ENCODE peak calls at places on chromosomes 4 and X, in seven cellular contexts. G is IMR-90, E is HepG2, D is HCT116, R is H1, I is GM12878, J is K562. Y is an unnamed sample. For H3K4me1, the result is how much of the 10 kb centered on the place peaks cover.

GRCh38 chr4:36243355-36244256 is 708 bp downstream of the ARAP2 start:
- DNase-seq in G (peak), E (no peak), D (no peak), R (no peak), I (no peak), J (no peak), Y (peak)

GRCh38 chr4:99635601-99636000 is 22.0 kb downstream of the C4orf54 start:
- DNase-seq in G (no peak), E (no peak), D (no peak), R (no peak), I (no peak), J (no peak), Y (no peak)

GRCh38 chr4:32472918-32473317 is 1752.7 kb downstream of the PCDH7 start:
- DNase-seq in G (no peak), E (no peak), D (no peak), R (no peak), I (no peak), J (no peak), Y (no peak)

GRCh38 chr4:99323761-99324160 is 2.6 kb upstream of the ADH1B start:
- DNase-seq in G (peak), E (no peak), D (no peak), R (no peak), I (no peak), J (no peak), Y (no peak)

GRCh38 chr4:6271701-6272465 is 2.2 kb downstream of the WFS1 start:
- DNase-seq in G (no peak), E (no peak), D (no peak), R (no peak), I (no peak), J (no peak), Y (no peak)

GRCh38 chrX:15434205-15434604 is 50.0 kb upstream of the VEGFD start:
- DNase-seq in G (no peak), E (no peak), D (no peak), R (no peak), I (no peak), J (no peak), Y (no peak)

GRCh38 chrX:23505531-23506303 is 161.6 kb upstream of the PRDX4 start:
- DNase-seq in G (no peak), E (no peak), D (no peak), R (no peak), I (no peak), J (no peak), Y (no peak)

GRCh38 chr4:39698424-39699009 is 581 bp downstream of the UBE2K start:
- DNase-seq in G (no peak), E (peak), D (no peak), R (no peak), I (no peak), J (peak), Y (no peak)

GRCh38 chr4:2811830-2812599 is 19.1 kb downstream of the SH3BP2 start:
- DNase-seq in G (peak), E (peak), D (peak), R (no peak), I (peak), J (no peak), Y (no peak)

GRCh38 chr4:153273736-153274135 is 69.5 kb downstream of the TRIM2 start:
- DNase-seq in G (no peak), E (no peak), D (no peak), R (no peak), I (no peak), J (no peak), Y (no peak)

GRCh38 chr4:40629401-40630334 is at the start of gene RBM47:
- DNase-seq in G (peak), E (no peak), D (peak), R (peak), I (no peak), J (no peak), Y (no peak)

GRCh38 chr4:119682080-119682479 is 53.5 kb upstream of the PDE5A start:
- DNase-seq in G (peak), E (no peak), D (no peak), R (no peak), I (no peak), J (no peak), Y (no peak)

GRCh38 chr4:52069566-52069965 is 18.5 kb downstream of the SPATA18 start:
- DNase-seq in G (no peak), E (no peak), D (no peak), R (no peak), I (no peak), J (no peak), Y (no peak)

GRCh38 chr4:123851521-123851920 is 454.9 kb downstream of the SPRY1 start:
- DNase-seq in G (no peak), E (no peak), D (no peak), R (no peak), I (no peak), J (no peak), Y (no peak)

GRCh38 chrX:73992019-73992418 is 312.0 kb upstream of the ZCCHC13 start:
- DNase-seq in G (no peak), E (no peak), D (no peak), R (no peak), I (no peak), J (no peak), Y (no peak)

GRCh38 chr4:181807771-181808170 is 435.4 kb upstream of the TENM3 start:
- DNase-seq in G (peak), E (no peak), D (no peak), R (no peak), I (no peak), J (no peak), Y (no peak)

GRCh38 chr4:82811392-82811791 is 12.8 kb upstream of the SCD5 start:
- DNase-seq in G (no peak), E (no peak), D (no peak), R (no peak), I (no peak), J (no peak), Y (no peak)

GRCh38 chrX:154696328-154697045 is 43.1 kb upstream of the CTAG2 start:
- DNase-seq in G (peak), E (no peak), D (no peak), R (no peak), I (no peak), J (no peak), Y (no peak)

GRCh38 chrX:71252221-71252620 is 1.7 kb downstream of the ZMYM3 start:
- DNase-seq in G (no peak), E (no peak), D (no peak), R (no peak), I (no peak), J (no peak), Y (no peak)

GRCh38 chrX:108267561-108267960 is 170.7 kb downstream of the COL4A6 start:
- DNase-seq in G (no peak), E (no peak), D (no peak), R (no peak), I (no peak), J (no peak), Y (no peak)

GRCh38 chr4:147110968-147111367 is 165.3 kb upstream of the TTC29 start:
- DNase-seq in G (peak), E (no peak), D (no peak), R (no peak), I (no peak), J (no peak), Y (no peak)

GRCh38 chr4:182537031-182537617 is 293.9 kb downstream of the TENM3 start:
- DNase-seq in G (no peak), E (no peak), D (no peak), R (no peak), I (no peak), J (no peak), Y (no peak)

GRCh38 chrX:107429090-107429489 is 20.4 kb upstream of the FRMPD3 start:
- DNase-seq in G (peak), E (peak), D (no peak), R (no peak), I (no peak), J (no peak), Y (no peak)

GRCh38 chr4:99808260-99808857 is 8.3 kb upstream of the DAPP1 start:
- DNase-seq in G (peak), E (peak), D (peak), R (no peak), I (no peak), J (peak), Y (peak)

GRCh38 chr4:168409089-168409801 is 71.0 kb downstream of the DDX60L start:
- DNase-seq in G (peak), E (no peak), D (no peak), R (no peak), I (no peak), J (no peak), Y (no peak)

GRCh38 chr4:1002631-1003251 is 8.7 kb upstream of the FGFRL1 start:
- DNase-seq in G (no peak), E (no peak), D (no peak), R (no peak), I (no peak), J (no peak), Y (no peak)

GRCh38 chr4:21986312-21986711 is 37.7 kb upstream of the KCNIP4 start:
- DNase-seq in G (no peak), E (no peak), D (no peak), R (no peak), I (no peak), J (no peak), Y (no peak)

GRCh38 chr4:47532658-47533057 is 47.6 kb downstream of the ATP10D start:
- DNase-seq in G (no peak), E (no peak), D (no peak), R (no peak), I (no peak), J (no peak), Y (no peak)

GRCh38 chrX:103175944-103176753 is 38.8 kb upstream of the BEX4 start:
- DNase-seq in G (peak), E (peak), D (no peak), R (no peak), I (no peak), J (peak), Y (peak)

GRCh38 chr4:98778206-98778605 is 119.8 kb upstream of the TSPAN5 start:
- DNase-seq in G (peak), E (peak), D (no peak), R (no peak), I (no peak), J (no peak), Y (peak)

GRCh38 chr4:10080874-10081606 is 35.6 kb downstream of the WDR1 start:
- DNase-seq in G (no peak), E (no peak), D (no peak), R (no peak), I (no peak), J (peak), Y (no peak)

GRCh38 chr4:182258441-182259031 is 15.3 kb downstream of the TENM3 start:
- DNase-seq in G (no peak), E (no peak), D (no peak), R (no peak), I (no peak), J (no peak), Y (no peak)

GRCh38 chr4:2257361-2258001 is 4.4 kb downstream of the MXD4 start:
- DNase-seq in G (no peak), E (no peak), D (no peak), R (no peak), I (no peak), J (no peak), Y (no peak)

GRCh38 chr4:8830056-8830455 is 41.6 kb downstream of the HMX1 start:
- DNase-seq in G (no peak), E (no peak), D (no peak), R (no peak), I (no peak), J (no peak), Y (no peak)

GRCh38 chr4:306551-306961 is 1.3 kb upstream of the ZNF732 start:
- DNase-seq in G (no peak), E (no peak), D (no peak), R (no peak), I (peak), J (no peak), Y (no peak)

GRCh38 chrX:79270401-79270800 is 96.7 kb downstream of the ITM2A start:
- DNase-seq in G (no peak), E (no peak), D (no peak), R (peak), I (peak), J (no peak), Y (peak)

GRCh38 chr4:115234405-115235093 is 121.1 kb upstream of the NDST4 start:
- DNase-seq in G (no peak), E (peak), D (peak), R (no peak), I (peak), J (no peak), Y (peak)

DNA sequence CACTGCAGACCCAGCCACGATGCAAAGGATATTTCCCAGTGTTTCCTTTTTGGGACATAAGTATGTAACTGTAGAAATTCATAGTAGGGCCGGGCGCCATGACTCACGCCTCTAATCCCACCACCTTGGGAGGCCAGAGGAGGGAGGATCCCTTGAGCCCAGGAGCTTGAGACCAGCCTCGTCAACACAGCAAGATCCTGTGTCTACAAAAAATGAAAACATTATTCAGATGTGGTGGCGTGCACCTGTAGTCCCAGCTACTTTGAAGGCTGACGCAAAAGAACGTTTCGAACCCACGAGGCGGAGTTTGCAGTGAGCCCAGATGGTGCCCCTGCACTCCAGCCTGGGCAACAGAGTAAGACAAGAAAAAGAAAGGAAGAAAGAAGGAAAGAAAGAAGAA is 49.2 kb downstream of the CRLF2 start:
- DNase-seq in G (no peak), E (no peak), D (no peak), R (no peak), I (no peak), J (no peak), Y (no peak)
- TF ChIP-seq CEBPB in G (no peak), E (no peak), D (no peak), R (no peak), I (no peak), J (no peak), Y (no peak)

DNA sequence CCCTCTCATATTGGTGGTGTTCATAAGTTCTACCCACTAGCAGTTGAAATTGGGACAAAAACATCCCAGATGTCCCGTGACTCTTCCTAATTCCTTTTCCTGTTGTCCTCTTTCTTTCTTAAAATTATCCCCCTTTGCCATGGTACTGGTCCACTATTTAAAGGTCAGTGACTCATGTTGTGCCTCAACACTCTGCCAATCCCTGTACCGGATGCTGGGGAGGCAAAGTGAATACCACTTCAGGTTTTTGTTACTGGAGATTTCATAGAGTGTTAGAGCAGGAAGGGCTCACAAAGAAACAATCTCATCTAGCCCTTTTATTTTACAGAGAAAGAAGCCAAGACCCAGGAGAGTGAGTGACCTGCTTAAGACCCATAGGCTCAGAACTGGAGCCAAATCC is 24.6 kb downstream of the SEPTIN11 start:
- DNase-seq in G (no peak), E (no peak), D (no peak), R (no peak), I (no peak), J (no peak), Y (no peak)
- H3K4me1 ChIP-seq in G (under half), E (under half), D (under half), R (under half), I (under half), J (under half), Y (under half)

DNA sequence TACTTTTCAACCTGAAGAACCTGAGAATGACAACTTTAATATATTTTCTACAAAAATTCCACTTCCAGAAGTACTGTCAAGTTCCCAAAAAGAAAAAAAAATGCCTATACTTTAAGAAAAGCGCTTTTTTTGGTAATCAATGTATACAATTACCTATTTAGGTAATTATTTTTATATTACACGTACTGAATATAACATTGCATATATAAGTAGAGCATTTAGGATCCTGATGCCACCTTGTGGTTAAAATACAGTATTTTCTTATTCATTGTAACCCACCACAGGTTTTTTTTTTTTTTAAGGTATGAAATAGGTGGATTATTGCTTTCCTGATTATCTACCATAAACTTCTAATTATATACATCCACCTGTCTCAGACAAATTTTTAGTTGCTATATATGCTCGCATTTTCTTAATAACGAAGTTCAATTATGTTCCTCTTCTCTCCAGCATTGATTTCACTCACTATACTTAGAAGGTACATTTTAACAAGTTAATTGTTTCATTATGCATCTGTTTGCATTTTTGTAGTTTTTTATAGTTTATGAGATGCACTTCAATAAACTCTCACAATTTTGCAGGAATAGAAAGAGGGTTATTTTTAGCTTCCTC is 5.2 kb downstream of the MAP9 start:
- DNase-seq in G (peak), E (no peak), D (peak), R (no peak), I (no peak), J (no peak), Y (no peak)
- TF ChIP-seq CEBPB in G (no peak), E (no peak), D (no peak), R (no peak), I (no peak), J (no peak), Y (no peak)

DNA sequence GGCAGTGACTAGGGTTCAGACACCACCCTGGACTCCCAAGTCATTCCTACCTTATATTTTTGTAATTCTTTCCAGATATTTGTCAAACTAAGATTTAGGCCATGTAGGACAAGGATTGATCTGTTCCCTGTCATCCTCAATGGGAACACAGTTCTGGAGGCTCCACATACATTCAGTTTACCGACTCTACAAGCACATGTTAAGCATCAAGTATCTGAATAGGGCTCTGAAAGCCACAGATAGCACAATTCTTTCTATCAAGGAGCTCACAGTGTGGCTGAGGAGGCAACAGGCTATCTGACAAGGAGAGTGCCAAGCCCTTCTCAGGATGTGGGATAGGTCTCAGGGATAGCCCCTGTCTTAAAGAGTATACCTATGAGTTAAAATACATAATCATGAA is 37.0 kb upstream of the CXCL8 start:
- DNase-seq in G (no peak), E (no peak), D (no peak), R (no peak), I (no peak), J (peak), Y (no peak)
- H3K4me1 ChIP-seq in G (under half), E (under half), D (under half), R (under half), I (under half), J (half or more), Y (half or more)